ENCODE peak calls at places on chromosomes 6 and 20, in four cellular contexts. T, P, N and J are unnamed samples.

GRCh38 chr6:53961679-53962370 is 149.4 kb upstream of the MLIP start:
- DNase-seq in T (no peak), P (no peak), N (peak; percentile 51), J (no peak)

GRCh38 chr20:39878809-39879208 is 810.2 kb downstream of the MAFB start:
- DNase-seq in T (no peak), P (no peak), N (no peak), J (no peak)

GRCh38 chr20:48995599-48995998 is 50.5 kb upstream of the CSE1L start:
- DNase-seq in T (no peak), P (no peak), N (no peak), J (no peak)

GRCh38 chr20:18645851-18646250 is 58.0 kb downstream of the DTD1 start:
- DNase-seq in T (no peak), P (no peak), N (no peak), J (no peak)

GRCh38 chr6:152463183-152463582 is 174.0 kb downstream of the SYNE1 start:
- DNase-seq in T (no peak), P (no peak), N (no peak), J (no peak)

GRCh38 chr20:7624886-7625285 is 315.4 kb downstream of the HAO1 start:
- DNase-seq in T (no peak), P (no peak), N (no peak), J (no peak)

GRCh38 chr6:19024737-19025136 is 637.6 kb downstream of the RNF144B start:
- DNase-seq in T (no peak), P (no peak), N (peak; percentile 61), J (peak; percentile 37)

GRCh38 chr20:35091808-35092523 is 641 bp downstream of the TRPC4AP start:
- DNase-seq in T (no peak), P (no peak), N (no peak), J (no peak)

GRCh38 chr6:170134077-170135040 is 156.5 kb downstream of the DLL1 start:
- DNase-seq in T (no peak), P (no peak), N (no peak), J (peak; percentile 61)